ENCODE peak calls at places on chromosome 20, in ten cellular contexts. B, L, Y, K, E, V, S, Z, A and Q are unnamed samples. For H3K4me1, the result is how much of the 10 kb centered on the place peaks cover.

GRCh38 chr20:14861028-14861699 is 523.8 kb upstream of the FLRT3 start:
- DNase-seq in L (no peak), S (no peak), Y (no peak), Z (no peak), K (no peak), A (no peak), B (no peak), V (no peak), E (no peak), Q (no peak)

GRCh38 chr20:23225407-23226060 is 125.1 kb upstream of the NXT1 start:
- DNase-seq in S (no peak), Y (peak), A (peak), B (no peak), E (no peak), L (no peak), Z (no peak), K (no peak), V (peak), Q (peak)

GRCh38 chr20:63297796-63298572 is 5.0 kb downstream of the COL20A1 start:
- DNase-seq in S (no peak), V (no peak), L (no peak), B (no peak), K (no peak), E (peak), Y (no peak), A (no peak), Z (no peak), Q (no peak)

GRCh38 chr20:32508775-32509119 is 76.4 kb downstream of the NOL4L start:
- DNase-seq in A (peak), S (no peak), L (no peak), Y (no peak), Z (no peak), E (no peak), B (no peak), V (no peak), K (no peak), Q (no peak)

GRCh38 chr20:973785-974194 is 28.3 kb downstream of the RSPO4 start:
- DNase-seq in B (no peak), Z (no peak), S (no peak), K (peak), L (peak), V (no peak), A (peak), E (no peak), Y (no peak), Q (no peak)

GRCh38 chr20:25279403-25279802 is 31.5 kb downstream of the PYGB start:
- DNase-seq in Y (no peak), L (no peak), K (no peak), Z (no peak), E (no peak), B (no peak), V (no peak), A (no peak), S (no peak), Q (no peak)

GRCh38 chr20:19757487-19757972 is 528 bp upstream of the RIN2 start:
- DNase-seq in Z (no peak), V (peak), K (no peak), A (peak), E (peak), L (peak), S (peak), Y (peak), B (peak), Q (peak)

GRCh38 chr20:32062776-32063170 is 10.7 kb downstream of the HCK start:
- DNase-seq in B (no peak), L (no peak), A (peak), K (no peak), S (peak), Z (no peak), V (peak), E (no peak), Y (peak), Q (peak)

GRCh38 chr20:63735859-63736718 is at the start of gene LIME1:
- DNase-seq in K (no peak), L (peak), A (no peak), B (peak), Z (no peak), E (peak), Y (no peak), S (no peak), V (peak), Q (no peak)

GRCh38 chr20:17710379-17711305 is 10.9 kb downstream of the BANF2 start:
- DNase-seq in V (no peak), Y (no peak), Z (no peak), E (no peak), S (no peak), L (no peak), A (no peak), B (no peak), K (no peak), Q (no peak)

GRCh38 chr20:18057994-18058349 is 256 bp upstream of the OVOL2 start:
- DNase-seq in A (no peak), B (no peak), Z (no peak), E (no peak), L (no peak), K (no peak), V (peak), Y (no peak), S (no peak), Q (no peak)

GRCh38 chr20:63234693-63235398 is 859 bp upstream of the BIRC7 start:
- DNase-seq in L (no peak), Y (no peak), B (peak), A (no peak), V (peak), S (no peak), E (peak), Z (no peak), K (no peak), Q (no peak)

GRCh38 chr20:56223352-56223751 is 25.2 kb upstream of the MC3R start:
- DNase-seq in L (no peak), K (no peak), Y (no peak), V (no peak), E (no peak), A (no peak), S (no peak), Z (no peak), B (no peak), Q (no peak)

GRCh38 chr20:37407117-37407566 is 61.2 kb downstream of the SRC start:
- DNase-seq in Z (no peak), L (no peak), E (no peak), S (no peak), B (no peak), A (no peak), Y (no peak), V (no peak), K (no peak), Q (no peak)

GRCh38 chr20:35598476-35598875 is 17.2 kb upstream of the SPAG4 start:
- DNase-seq in K (no peak), V (no peak), A (peak), Y (no peak), L (no peak), Z (no peak), B (no peak), E (no peak), S (no peak), Q (no peak)

GRCh38 chr20:38032585-38033329 is 499 bp downstream of the TTI1 start:
- DNase-seq in Z (no peak), A (no peak), E (no peak), Y (peak), L (no peak), S (no peak), B (no peak), V (no peak), K (no peak), Q (no peak)

GRCh38 chr20:62938105-62938888 is at the start of gene GID8:
- DNase-seq in A (no peak), L (peak), K (no peak), Y (no peak), Z (no peak), S (peak), V (peak), B (no peak), E (peak), Q (no peak)

GRCh38 chr20:46021361-46022359 is 7.4 kb upstream of the SLC12A5 start:
- DNase-seq in Y (no peak), B (peak), V (peak), A (no peak), L (peak), E (peak), S (no peak), K (no peak), Z (no peak), Q (no peak)

GRCh38 chr20:47258745-47259695 is 97.5 kb downstream of the ZMYND8 start:
- DNase-seq in K (no peak), L (no peak), E (no peak), B (no peak), Y (peak), S (no peak), V (no peak), Z (no peak), A (no peak), Q (peak)

GRCh38 chr20:22700387-22700786 is 116.0 kb upstream of the FOXA2 start:
- DNase-seq in K (no peak), E (no peak), Z (peak), L (no peak), Y (no peak), B (no peak), S (no peak), V (no peak), A (no peak), Q (no peak)

GRCh38 chr20:57928181-57928967 is 218.6 kb upstream of the PMEPA1 start:
- DNase-seq in B (no peak), V (no peak), S (no peak), L (no peak), Y (no peak), Z (no peak), A (no peak), E (no peak), K (no peak), Q (no peak)

GRCh38 chr20:37235065-37235464 is 26.5 kb downstream of the GHRH start:
- DNase-seq in L (no peak), B (no peak), Y (no peak), K (no peak), A (no peak), Z (no peak), S (no peak), V (no peak), E (no peak), Q (no peak)

GRCh38 chr20:63895202-63895885 is 418 bp downstream of the DNAJC5 start:
- DNase-seq in V (no peak), A (no peak), E (no peak), Z (no peak), K (no peak), S (no peak), Y (no peak), B (peak), L (no peak), Q (no peak)

GRCh38 chr20:19078448-19079373 is 133.7 kb upstream of the SLC24A3 start:
- DNase-seq in L (no peak), S (no peak), Y (no peak), E (no peak), B (peak), V (no peak), Z (peak), A (no peak), K (no peak), Q (no peak)

GRCh38 chr20:45911486-45912343 is at the start of gene PLTP:
- DNase-seq in E (peak), K (no peak), Z (no peak), A (peak), Y (peak), L (no peak), B (peak), V (peak), S (peak), Q (peak)

GRCh38 chr20:5402903-5403531 is 86.3 kb upstream of the PROKR2 start:
- DNase-seq in K (peak), Y (no peak), L (peak), S (no peak), E (no peak), Z (no peak), A (no peak), V (no peak), B (peak), Q (no peak)
- TF ChIP-seq CTCF in K (peak), Y (no peak), L (peak), S (peak), E (no peak), Z (no peak), A (no peak), V (no peak), B (peak), Q (no peak)

GRCh38 chr20:61810709-61811565 is 254.7 kb downstream of the TAF4 start:
- DNase-seq in K (no peak), A (no peak), Y (no peak), B (no peak), L (no peak), S (no peak), V (no peak), Z (no peak), E (no peak), Q (no peak)
- H3K4me1 ChIP-seq in K (under half), A (under half), Y (under half), B (under half), L (under half), S (under half), V (under half), Z (under half), E (under half), Q (under half)

GRCh38 chr20:49511788-49512525 is 29.5 kb upstream of the KCNB1 start:
- DNase-seq in S (no peak), L (no peak), Y (no peak), A (no peak), K (no peak), B (no peak), V (no peak), Z (no peak), E (no peak), Q (no peak)

GRCh38 chr20:49513009-49513408 is 30.5 kb upstream of the KCNB1 start:
- DNase-seq in A (no peak), E (no peak), B (no peak), S (no peak), K (no peak), Z (no peak), V (no peak), Y (no peak), L (no peak), Q (no peak)

GRCh38 chr20:49507741-49508434 is 25.4 kb upstream of the KCNB1 start:
- DNase-seq in Y (peak), S (no peak), Z (no peak), K (no peak), B (no peak), E (no peak), L (no peak), V (no peak), A (no peak), Q (no peak)

GRCh38 chr20:49508435-49509199 is 26.1 kb upstream of the KCNB1 start:
- DNase-seq in K (no peak), V (no peak), L (peak), Z (no peak), A (no peak), B (no peak), Y (no peak), S (no peak), E (no peak), Q (no peak)

GRCh38 chr20:49510562-49511117 is 28.2 kb upstream of the KCNB1 start:
- DNase-seq in E (no peak), V (no peak), Y (peak), Z (peak), S (peak), B (no peak), L (no peak), K (no peak), A (peak), Q (peak)
- H3K27ac ChIP-seq in E (no peak), V (no peak), Y (peak), Z (peak), S (peak), B (no peak), L (no peak), K (peak), A (peak), Q (peak)

GRCh38 chr20:3313681-3314080 is 74.7 kb upstream of the SLC4A11 start:
- DNase-seq in L (no peak), K (no peak), Y (no peak), B (no peak), A (no peak), E (no peak), Z (no peak), V (no peak), S (no peak), Q (no peak)
- TF ChIP-seq CTCF in L (no peak), K (no peak), Y (no peak), B (no peak), A (no peak), E (no peak), Z (no peak), V (no peak), S (no peak), Q (no peak)

GRCh38 chr20:10636326-10636818 is 37.4 kb downstream of the JAG1 start:
- DNase-seq in B (no peak), V (no peak), L (no peak), Y (no peak), K (no peak), S (no peak), A (no peak), Z (no peak), E (no peak), Q (no peak)
- H3K4me1 ChIP-seq in B (under half), V (under half), L (under half), Y (under half), K (under half), S (under half), A (under half), Z (half or more), E (under half), Q (half or more)

DNA sequence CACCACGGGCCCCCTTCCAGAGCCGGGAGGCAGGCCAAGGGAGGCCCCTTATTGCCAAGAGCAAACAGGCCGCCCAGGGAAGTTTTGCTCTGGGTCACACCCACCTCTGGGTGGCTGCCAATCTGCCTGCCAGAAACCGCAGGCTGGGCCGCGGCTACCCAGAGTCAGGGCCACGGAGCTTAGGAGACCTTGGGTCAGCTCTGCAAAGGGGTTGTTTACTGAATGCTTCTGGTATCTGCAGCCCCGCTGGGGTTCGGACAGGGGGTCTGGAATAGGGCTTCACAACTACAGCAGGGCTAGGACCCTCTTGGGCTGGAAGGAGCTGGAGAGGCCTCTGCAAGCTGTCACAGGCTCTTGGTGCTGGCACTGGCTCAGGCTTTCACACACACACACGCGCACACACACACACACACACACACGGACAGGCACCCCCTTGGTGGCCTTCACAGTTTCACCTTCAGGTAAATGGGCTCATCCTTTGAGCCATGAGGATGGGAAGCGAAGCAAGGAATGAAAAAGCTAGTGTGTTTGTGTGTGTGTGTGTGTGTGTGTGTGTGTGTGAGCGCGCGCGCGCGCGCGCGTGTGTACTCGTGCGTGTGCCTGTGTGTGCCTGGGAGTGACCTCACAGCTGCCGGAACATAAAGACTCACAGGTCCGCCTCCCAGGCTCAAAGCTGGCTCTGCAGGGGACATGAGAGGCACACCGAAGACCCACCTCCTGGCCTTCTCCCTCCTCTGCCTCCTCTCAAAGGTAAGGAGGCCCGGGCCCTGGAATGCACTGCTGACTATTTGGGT is at the start of gene CCN5:
- DNase-seq in A (peak), Y (peak), B (no peak), Z (no peak), L (no peak), K (peak), V (peak), S (peak), E (peak), Q (peak)
- H3K27ac ChIP-seq in A (no peak), Y (peak), B (no peak), Z (peak), L (no peak), K (peak), V (peak), S (peak), E (no peak), Q (peak)